ENCODE peak calls at places on chromosome 3, in ten cellular contexts. C is GM23338, M is ovary, P is brain microvascular endothelial cell, E is iPS DF 6.9, G is A549, X is aorta, R is breast epithelium, S is MM.1S, N is psoas muscle. H is an unnamed sample.

GRCh38 chr3:46659285-46659684 is 34.2 kb downstream of the ALS2CL start:
- DNase-seq in G (no peak), M (no peak), N (no peak), R (no peak), X (no peak), P (no peak), E (no peak), C (peak; percentile 42), S (no peak), H (no peak)

GRCh38 chr3:71201939-71202338 is 381.6 kb downstream of the FOXP1 start:
- DNase-seq in N (peak; percentile 57), E (no peak), S (no peak), G (no peak), P (no peak), X (peak; percentile 83), R (peak; percentile 60), M (peak; percentile 84), C (peak; percentile 43), H (peak; percentile 71)

GRCh38 chr3:30597131-30597768 is 9.2 kb upstream of the TGFBR2 start:
- DNase-seq in E (no peak), M (no peak), P (peak; percentile 45), X (no peak), R (no peak), G (peak; percentile 98), N (no peak), C (no peak), S (no peak), H (no peak)

GRCh38 chr3:143000525-143000924 is 845 bp upstream of the U2SURP start:
- DNase-seq in X (no peak), C (peak; percentile 18), R (no peak), S (no peak), N (no peak), P (peak; percentile 31), M (no peak), E (no peak), G (no peak), H (no peak)

GRCh38 chr3:110984456-110985250 is 87.0 kb upstream of the NECTIN3 start:
- DNase-seq in P (no peak), S (no peak), R (no peak), N (no peak), M (no peak), C (no peak), X (no peak), E (no peak), G (peak; percentile 56), H (no peak)

GRCh38 chr3:179651687-179652466 is 963 bp upstream of the USP13 start:
- DNase-seq in P (no peak), N (no peak), X (no peak), S (no peak), R (no peak), C (no peak), G (no peak), M (no peak), E (no peak), H (no peak)

GRCh38 chr3:51955893-51956770 is 951 bp downstream of the GPR62 start:
- DNase-seq in S (no peak), E (no peak), C (peak; percentile 91), M (peak; percentile 78), X (peak; percentile 76), G (no peak), N (peak; percentile 78), R (no peak), P (no peak), H (peak; percentile 58)

GRCh38 chr3:148847351-148847750 is 17.7 kb upstream of the CPA3 start:
- DNase-seq in E (no peak), M (no peak), P (no peak), R (no peak), N (no peak), S (no peak), C (no peak), X (no peak), G (no peak), H (no peak)

GRCh38 chr3:133444071-133444774 is 44.4 kb downstream of the BFSP2 start:
- DNase-seq in S (peak; percentile 54), N (no peak), P (peak; percentile 11), C (no peak), M (no peak), E (no peak), X (no peak), G (peak; percentile 84), R (no peak), H (no peak)

GRCh38 chr3:45592405-45592804 is 2.1 kb upstream of the LIMD1 start:
- DNase-seq in R (no peak), G (no peak), C (no peak), X (no peak), N (no peak), E (no peak), S (no peak), P (no peak), M (no peak), H (no peak)
- H3K27ac ChIP-seq in R (no peak overlapping the region), G (peak overlapping the region; percentile 94), C (peak overlapping the region; percentile 75), X (peak overlapping the region; percentile 17), N (peak overlapping the region; percentile 98), E (no peak overlapping the region), S (no peak overlapping the region), P (no peak overlapping the region), M (no peak overlapping the region), H (no peak overlapping the region)

GRCh38 chr3:69386535-69387385 is 872 bp upstream of the FRMD4B start:
- DNase-seq in R (no peak), N (no peak), M (no peak), G (no peak), X (no peak), S (no peak), P (no peak), C (peak; percentile 41), E (no peak), H (no peak)

GRCh38 chr3:69388241-69388640 is 2.4 kb upstream of the FRMD4B start:
- DNase-seq in X (no peak), E (no peak), C (peak; percentile 35), G (no peak), N (no peak), S (no peak), P (no peak), R (no peak), M (no peak), H (no peak)

GRCh38 chr3:69385033-69385722 is 710 bp downstream of the FRMD4B start:
- DNase-seq in C (no peak), X (no peak), M (no peak), N (no peak), S (no peak), R (no peak), E (no peak), G (no peak), P (no peak), H (no peak)

GRCh38 chr3:69384379-69384778 is 1.5 kb downstream of the FRMD4B start:
- DNase-seq in G (no peak), P (no peak), C (no peak), X (no peak), E (no peak), N (no peak), S (no peak), R (no peak), M (no peak), H (no peak)

DNA sequence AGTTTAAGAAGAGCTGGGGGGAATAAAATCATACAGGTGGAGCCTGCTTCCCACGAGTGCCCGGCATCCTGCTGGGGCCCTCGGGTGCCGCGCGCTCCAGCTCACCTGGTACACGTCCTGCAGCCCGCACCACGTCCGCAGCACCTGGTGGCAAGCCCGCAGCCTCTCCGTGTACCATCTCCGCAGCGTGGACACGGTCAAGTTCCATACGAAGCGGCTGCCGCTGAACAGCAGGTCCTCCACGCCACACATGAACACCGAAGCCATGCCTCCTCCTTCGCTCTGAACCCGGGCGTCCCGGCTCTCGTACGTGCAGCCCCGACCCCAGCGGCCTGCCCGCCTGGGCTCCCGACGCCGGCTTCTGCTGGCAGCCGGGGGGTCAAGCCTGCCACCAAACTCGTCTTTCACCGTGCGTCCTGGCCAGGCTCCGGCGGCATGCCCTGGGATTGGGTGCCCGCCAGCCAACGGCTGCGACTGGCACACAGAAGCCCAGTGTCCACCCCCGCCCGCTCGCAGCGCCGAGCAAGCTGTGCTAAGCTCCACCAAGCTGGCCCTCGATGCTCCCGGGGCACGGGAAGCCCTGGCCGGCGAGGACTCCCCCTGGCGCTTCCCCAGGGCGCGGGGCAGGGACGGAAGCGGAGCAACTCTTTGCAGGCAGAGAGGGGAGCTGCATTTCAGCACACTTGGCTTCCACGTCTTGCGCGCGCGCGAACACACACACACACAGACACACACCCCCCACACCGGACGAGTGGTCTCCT is at the start of gene FRMD4B:
- DNase-seq in N (peak; percentile 73), E (no peak), R (peak; percentile 73), M (peak; percentile 60), X (peak; percentile 91), C (peak; percentile 71), P (no peak), G (peak; percentile 21), S (no peak), H (peak; percentile 36)
- H3K4me3 ChIP-seq in N (peak within 1 kb of the TSS; percentile 71), E (peak within 1 kb of the TSS; percentile 28), R (peak within 1 kb of the TSS; percentile 86), M (peak within 1 kb of the TSS; percentile 30), X (peak within 1 kb of the TSS; percentile 30), C (peak within 1 kb of the TSS; percentile 69), P (peak within 1 kb of the TSS; percentile 54), G (peak within 1 kb of the TSS; percentile 38), S (no peak within 1 kb of the TSS), H (peak within 1 kb of the TSS; percentile 70)

DNA sequence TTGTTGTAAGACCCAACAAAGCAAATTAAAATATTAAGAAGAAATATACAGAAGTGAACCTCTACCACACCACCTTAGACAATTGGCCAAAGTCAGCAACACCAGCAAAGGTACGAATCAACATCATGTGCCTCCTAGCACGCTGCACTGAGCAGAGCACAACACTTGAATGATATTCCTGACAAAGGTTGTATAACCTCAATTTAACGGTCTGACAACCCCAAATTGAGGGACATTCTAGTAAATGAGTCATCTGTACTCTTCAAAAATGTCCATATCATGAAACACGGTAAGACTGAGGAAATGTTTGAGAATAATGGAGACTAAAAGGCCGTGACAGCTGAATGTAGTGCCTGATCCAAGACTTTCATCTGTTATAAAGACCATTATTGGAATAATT is 41.3 kb upstream of the TNFSF10 start:
- DNase-seq in S (no peak), X (no peak), R (no peak), E (no peak), C (no peak), P (no peak), M (no peak), G (no peak), N (no peak), H (no peak)
- H3K27ac ChIP-seq in S (no peak overlapping the region), X (no peak overlapping the region), R (peak overlapping the region; percentile 20), E (no peak overlapping the region), C (no peak overlapping the region), P (no peak overlapping the region), M (no peak overlapping the region), G (peak overlapping the region; percentile 12), N (no peak overlapping the region), H (no peak overlapping the region)

DNA sequence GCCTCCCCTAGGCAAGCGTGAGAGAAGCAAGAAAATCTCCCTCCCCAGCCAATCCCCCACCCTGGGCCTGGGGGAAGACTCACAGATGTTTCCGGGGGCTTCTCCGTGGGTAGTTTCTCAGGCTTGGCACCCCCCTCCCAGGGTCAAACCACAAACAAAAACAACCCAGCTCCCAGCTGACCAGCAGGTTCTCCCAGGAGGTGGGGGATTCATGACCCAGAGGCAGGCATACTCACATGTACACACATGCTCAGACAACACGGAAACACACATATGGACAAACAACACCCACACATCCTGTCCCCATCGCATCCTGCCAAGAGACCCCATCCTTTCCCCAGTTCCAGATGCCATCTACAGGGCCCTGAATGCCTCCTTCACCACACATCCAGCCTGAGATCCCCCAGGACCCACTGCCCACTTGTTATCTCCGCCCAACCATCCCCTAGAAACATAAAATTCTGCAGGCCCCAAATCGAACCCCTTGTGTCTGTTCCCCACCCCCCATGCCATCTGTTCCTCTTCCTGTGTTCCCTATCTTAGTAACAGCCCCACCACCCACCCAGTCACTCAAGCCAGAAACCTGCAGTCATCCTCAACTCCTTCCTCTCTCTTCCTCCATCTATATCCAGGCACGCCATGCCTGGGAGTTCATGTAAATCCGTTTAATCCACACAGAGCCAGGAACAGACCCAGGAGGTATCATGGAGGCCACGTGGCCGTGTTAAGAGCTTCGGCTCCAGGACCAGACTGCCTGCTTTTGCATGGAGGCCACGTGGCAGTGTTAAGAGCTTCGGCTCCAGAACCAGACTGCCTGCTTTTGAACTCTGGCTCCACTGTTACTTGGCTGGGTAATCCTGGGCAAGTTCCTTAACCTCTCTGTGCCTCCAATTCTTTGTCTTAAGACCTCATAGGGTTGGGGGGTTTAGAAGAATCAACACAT is 5.0 kb downstream of the CSRNP1 start:
- DNase-seq in G (no peak), R (no peak), C (no peak), N (no peak), E (no peak), P (peak; percentile 60), S (peak; percentile 41), M (peak; percentile 41), X (no peak), H (no peak)
- H3K4me3 ChIP-seq in G (peak overlapping the region; percentile 18), R (peak overlapping the region; percentile 57), C (peak overlapping the region; percentile 33), N (peak overlapping the region; percentile 93), E (no peak overlapping the region), P (peak overlapping the region; percentile 25), S (peak overlapping the region; percentile 31), M (no peak overlapping the region), X (no peak overlapping the region), H (peak overlapping the region; percentile 27)

H was measured in dorsolateral prefrontal cortex.